ENCODE peak calls at places on chromosomes 7 and 10, in seven cellular contexts. One of them, this sample, is unnamed.

GRCh38 chr7:37448057-37448636 is 517 bp downstream of the ELMO1 start:
- DNase-seq in stimulated activated CD8-positive, alpha-beta memory T cell treated with anti-CD3 and anti-CD28 coated beads, Interleukin-4, amount 100 ng/mL, for 1 hour: no peak
- DNase-seq in cardiac fibroblast: no peak
- DNase-seq in NCI-H1092 treated with DMSO at 0.1 percent for 48 hours: no peak
- DNase-seq in posterior cingulate gyrus: no peak
- DNase-seq in NCI-H524: no peak
- DNase-seq in stimulated activated CD4-positive, alpha-beta T cell treated with anti-CD3 and anti-CD28 coated beads, Interleukin-4, amount 100 ng/mL, for 4 hours: peak
- DNase-seq in this sample: no peak

GRCh38 chr7:36227223-36227622 is 74.2 kb downstream of the EEPD1 start:
- DNase-seq in stimulated activated CD8-positive, alpha-beta memory T cell treated with anti-CD3 and anti-CD28 coated beads, Interleukin-4, amount 100 ng/mL, for 1 hour: no peak
- DNase-seq in cardiac fibroblast: peak
- DNase-seq in NCI-H1092 treated with DMSO at 0.1 percent for 48 hours: no peak
- DNase-seq in posterior cingulate gyrus: no peak
- DNase-seq in NCI-H524: no peak
- DNase-seq in stimulated activated CD4-positive, alpha-beta T cell treated with anti-CD3 and anti-CD28 coated beads, Interleukin-4, amount 100 ng/mL, for 4 hours: no peak
- DNase-seq in this sample: peak

GRCh38 chr10:92847185-92847864 is 995 bp upstream of the EXOC6 start:
- DNase-seq in stimulated activated CD8-positive, alpha-beta memory T cell treated with anti-CD3 and anti-CD28 coated beads, Interleukin-4, amount 100 ng/mL, for 1 hour: no peak
- DNase-seq in cardiac fibroblast: peak
- DNase-seq in NCI-H1092 treated with DMSO at 0.1 percent for 48 hours: no peak
- DNase-seq in posterior cingulate gyrus: no peak
- DNase-seq in NCI-H524: no peak
- DNase-seq in stimulated activated CD4-positive, alpha-beta T cell treated with anti-CD3 and anti-CD28 coated beads, Interleukin-4, amount 100 ng/mL, for 4 hours: no peak
- DNase-seq in this sample: peak

GRCh38 chr7:100022621-100023020 is 7.2 kb downstream of the ZKSCAN1 start:
- DNase-seq in stimulated activated CD8-positive, alpha-beta memory T cell treated with anti-CD3 and anti-CD28 coated beads, Interleukin-4, amount 100 ng/mL, for 1 hour: no peak
- DNase-seq in cardiac fibroblast: no peak
- DNase-seq in NCI-H1092 treated with DMSO at 0.1 percent for 48 hours: peak
- DNase-seq in posterior cingulate gyrus: no peak
- DNase-seq in NCI-H524: no peak
- DNase-seq in stimulated activated CD4-positive, alpha-beta T cell treated with anti-CD3 and anti-CD28 coated beads, Interleukin-4, amount 100 ng/mL, for 4 hours: no peak
- DNase-seq in this sample: no peak

GRCh38 chr10:14688606-14689005 is 86.1 kb downstream of the FAM107B start:
- DNase-seq in stimulated activated CD8-positive, alpha-beta memory T cell treated with anti-CD3 and anti-CD28 coated beads, Interleukin-4, amount 100 ng/mL, for 1 hour: no peak
- DNase-seq in cardiac fibroblast: peak
- DNase-seq in NCI-H1092 treated with DMSO at 0.1 percent for 48 hours: no peak
- DNase-seq in posterior cingulate gyrus: no peak
- DNase-seq in NCI-H524: no peak
- DNase-seq in stimulated activated CD4-positive, alpha-beta T cell treated with anti-CD3 and anti-CD28 coated beads, Interleukin-4, amount 100 ng/mL, for 4 hours: no peak
- DNase-seq in this sample: peak

GRCh38 chr7:101058355-101058754 is 26.9 kb upstream of the TRIM56 start:
- DNase-seq in stimulated activated CD8-positive, alpha-beta memory T cell treated with anti-CD3 and anti-CD28 coated beads, Interleukin-4, amount 100 ng/mL, for 1 hour: peak
- DNase-seq in cardiac fibroblast: peak
- DNase-seq in NCI-H1092 treated with DMSO at 0.1 percent for 48 hours: no peak
- DNase-seq in posterior cingulate gyrus: peak
- DNase-seq in NCI-H524: no peak
- DNase-seq in stimulated activated CD4-positive, alpha-beta T cell treated with anti-CD3 and anti-CD28 coated beads, Interleukin-4, amount 100 ng/mL, for 4 hours: peak
- DNase-seq in this sample: peak

GRCh38 chr7:155593455-155594162 is 47.2 kb upstream of the CNPY1 start:
- DNase-seq in stimulated activated CD8-positive, alpha-beta memory T cell treated with anti-CD3 and anti-CD28 coated beads, Interleukin-4, amount 100 ng/mL, for 1 hour: no peak
- DNase-seq in cardiac fibroblast: no peak
- DNase-seq in NCI-H1092 treated with DMSO at 0.1 percent for 48 hours: no peak
- DNase-seq in posterior cingulate gyrus: no peak
- DNase-seq in NCI-H524: no peak
- DNase-seq in stimulated activated CD4-positive, alpha-beta T cell treated with anti-CD3 and anti-CD28 coated beads, Interleukin-4, amount 100 ng/mL, for 4 hours: no peak
- DNase-seq in this sample: no peak

GRCh38 chr7:65387893-65388292 is 14.2 kb downstream of the ZNF92 start:
- DNase-seq in stimulated activated CD8-positive, alpha-beta memory T cell treated with anti-CD3 and anti-CD28 coated beads, Interleukin-4, amount 100 ng/mL, for 1 hour: no peak
- DNase-seq in cardiac fibroblast: no peak
- DNase-seq in NCI-H1092 treated with DMSO at 0.1 percent for 48 hours: no peak
- DNase-seq in posterior cingulate gyrus: no peak
- DNase-seq in NCI-H524: no peak
- DNase-seq in stimulated activated CD4-positive, alpha-beta T cell treated with anti-CD3 and anti-CD28 coated beads, Interleukin-4, amount 100 ng/mL, for 4 hours: no peak
- DNase-seq in this sample: no peak

GRCh38 chr7:99028261-99028971 is 115.5 kb downstream of the SMURF1 start:
- DNase-seq in stimulated activated CD8-positive, alpha-beta memory T cell treated with anti-CD3 and anti-CD28 coated beads, Interleukin-4, amount 100 ng/mL, for 1 hour: no peak
- DNase-seq in cardiac fibroblast: no peak
- DNase-seq in NCI-H1092 treated with DMSO at 0.1 percent for 48 hours: no peak
- DNase-seq in posterior cingulate gyrus: peak
- DNase-seq in NCI-H524: no peak
- DNase-seq in stimulated activated CD4-positive, alpha-beta T cell treated with anti-CD3 and anti-CD28 coated beads, Interleukin-4, amount 100 ng/mL, for 4 hours: no peak
- DNase-seq in this sample: no peak

GRCh38 chr10:15486404-15486803 is 115.3 kb upstream of the FAM171A1 start:
- DNase-seq in stimulated activated CD8-positive, alpha-beta memory T cell treated with anti-CD3 and anti-CD28 coated beads, Interleukin-4, amount 100 ng/mL, for 1 hour: no peak
- DNase-seq in cardiac fibroblast: no peak
- DNase-seq in NCI-H1092 treated with DMSO at 0.1 percent for 48 hours: no peak
- DNase-seq in posterior cingulate gyrus: no peak
- DNase-seq in NCI-H524: no peak
- DNase-seq in stimulated activated CD4-positive, alpha-beta T cell treated with anti-CD3 and anti-CD28 coated beads, Interleukin-4, amount 100 ng/mL, for 4 hours: no peak
- DNase-seq in this sample: no peak

GRCh38 chr7:3028071-3028766 is 15.4 kb downstream of the CARD11 start:
- DNase-seq in stimulated activated CD8-positive, alpha-beta memory T cell treated with anti-CD3 and anti-CD28 coated beads, Interleukin-4, amount 100 ng/mL, for 1 hour: no peak
- DNase-seq in cardiac fibroblast: peak
- DNase-seq in NCI-H1092 treated with DMSO at 0.1 percent for 48 hours: no peak
- DNase-seq in posterior cingulate gyrus: no peak
- DNase-seq in NCI-H524: no peak
- DNase-seq in stimulated activated CD4-positive, alpha-beta T cell treated with anti-CD3 and anti-CD28 coated beads, Interleukin-4, amount 100 ng/mL, for 4 hours: peak
- DNase-seq in this sample: peak

GRCh38 chr7:30916255-30916654 is 4.6 kb downstream of the AQP1 start:
- DNase-seq in stimulated activated CD8-positive, alpha-beta memory T cell treated with anti-CD3 and anti-CD28 coated beads, Interleukin-4, amount 100 ng/mL, for 1 hour: no peak
- DNase-seq in cardiac fibroblast: no peak
- DNase-seq in NCI-H1092 treated with DMSO at 0.1 percent for 48 hours: no peak
- DNase-seq in posterior cingulate gyrus: no peak
- DNase-seq in NCI-H524: no peak
- DNase-seq in stimulated activated CD4-positive, alpha-beta T cell treated with anti-CD3 and anti-CD28 coated beads, Interleukin-4, amount 100 ng/mL, for 4 hours: no peak
- DNase-seq in this sample: no peak

This sample was measured in fibroblast of mammary gland.